ENCODE peak calls at places on chromosomes 13 and 19, in four cellular contexts. One of them, this sample, is unnamed.

GRCh38 chr13:75197803-75198202 is 284.2 kb downstream of the TBC1D4 start:
- DNase-seq in left ventricle myocardium inferior: no peak
- DNase-seq in GM10248: no peak
- DNase-seq in AG10803: no peak
- DNase-seq in this sample: no peak

GRCh38 chr13:102798653-102799543 is at the start of the genes BIVM and POGLUT2:
- DNase-seq in left ventricle myocardium inferior: peak
- DNase-seq in GM10248: peak
- DNase-seq in AG10803: peak
- DNase-seq in this sample: peak

GRCh38 chr19:33432408-33433170 is 59.1 kb downstream of the CEBPG start:
- DNase-seq in left ventricle myocardium inferior: no peak
- DNase-seq in GM10248: no peak
- DNase-seq in AG10803: no peak
- DNase-seq in this sample: peak

GRCh38 chr13:111312944-111313590 is 7.4 kb upstream of the TEX29 start:
- DNase-seq in left ventricle myocardium inferior: no peak
- DNase-seq in GM10248: no peak
- DNase-seq in AG10803: no peak
- DNase-seq in this sample: no peak

GRCh38 chr13:27079421-27079958 is 92.1 kb downstream of the USP12 start:
- DNase-seq in left ventricle myocardium inferior: no peak
- DNase-seq in GM10248: no peak
- DNase-seq in AG10803: peak
- DNase-seq in this sample: no peak

GRCh38 chr13:26412263-26412662 is 145.2 kb upstream of the WASF3 start:
- DNase-seq in left ventricle myocardium inferior: no peak
- DNase-seq in GM10248: no peak
- DNase-seq in AG10803: no peak
- DNase-seq in this sample: no peak

GRCh38 chr13:105735269-105735668 is 800.2 kb downstream of the EFNB2 start:
- DNase-seq in left ventricle myocardium inferior: no peak
- DNase-seq in GM10248: no peak
- DNase-seq in AG10803: no peak
- DNase-seq in this sample: no peak

GRCh38 chr19:42220751-42221097 is 612 bp downstream of the ZNF526 start:
- DNase-seq in left ventricle myocardium inferior: no peak
- DNase-seq in GM10248: no peak
- DNase-seq in AG10803: no peak
- DNase-seq in this sample: no peak

GRCh38 chr19:38670921-38671398 is 23.5 kb downstream of the ACTN4 start:
- DNase-seq in left ventricle myocardium inferior: no peak
- DNase-seq in GM10248: no peak
- DNase-seq in AG10803: peak
- DNase-seq in this sample: no peak

GRCh38 chr19:15265849-15266248 is 33.6 kb upstream of the EPHX3 start:
- DNase-seq in left ventricle myocardium inferior: peak
- DNase-seq in GM10248: no peak
- DNase-seq in AG10803: peak
- DNase-seq in this sample: no peak

GRCh38 chr19:45939792-45940514 is 25.4 kb upstream of the NANOS2 start:
- DNase-seq in left ventricle myocardium inferior: no peak
- DNase-seq in GM10248: no peak
- DNase-seq in AG10803: no peak
- DNase-seq in this sample: no peak

GRCh38 chr19:1270854-1271527 is 1.9 kb downstream of the CIRBP start:
- DNase-seq in left ventricle myocardium inferior: no peak
- DNase-seq in GM10248: no peak
- DNase-seq in AG10803: no peak
- DNase-seq in this sample: no peak

GRCh38 chr13:46721054-46721453 is 75.9 kb downstream of the ESD start:
- DNase-seq in left ventricle myocardium inferior: peak
- DNase-seq in GM10248: peak
- DNase-seq in AG10803: peak
- DNase-seq in this sample: no peak

GRCh38 chr19:45099465-45100201 is 6.7 kb downstream of the PPP1R37 start:
- DNase-seq in left ventricle myocardium inferior: no peak
- DNase-seq in GM10248: no peak
- DNase-seq in AG10803: no peak
- DNase-seq in this sample: no peak

GRCh38 chr19:3322199-3322978 is 44.0 kb upstream of the NFIC start:
- DNase-seq in left ventricle myocardium inferior: no peak
- DNase-seq in GM10248: no peak
- DNase-seq in AG10803: no peak
- DNase-seq in this sample: no peak

GRCh38 chr13:80716610-80717081 is 375.7 kb upstream of the SPRY2 start:
- DNase-seq in left ventricle myocardium inferior: no peak
- DNase-seq in GM10248: no peak
- DNase-seq in AG10803: no peak
- DNase-seq in this sample: no peak

GRCh38 chr19:30214651-30215051 is 157.5 kb upstream of the ZNF536 start:
- DNase-seq in left ventricle myocardium inferior: no peak
- DNase-seq in GM10248: no peak
- DNase-seq in AG10803: peak
- DNase-seq in this sample: no peak

DNA sequence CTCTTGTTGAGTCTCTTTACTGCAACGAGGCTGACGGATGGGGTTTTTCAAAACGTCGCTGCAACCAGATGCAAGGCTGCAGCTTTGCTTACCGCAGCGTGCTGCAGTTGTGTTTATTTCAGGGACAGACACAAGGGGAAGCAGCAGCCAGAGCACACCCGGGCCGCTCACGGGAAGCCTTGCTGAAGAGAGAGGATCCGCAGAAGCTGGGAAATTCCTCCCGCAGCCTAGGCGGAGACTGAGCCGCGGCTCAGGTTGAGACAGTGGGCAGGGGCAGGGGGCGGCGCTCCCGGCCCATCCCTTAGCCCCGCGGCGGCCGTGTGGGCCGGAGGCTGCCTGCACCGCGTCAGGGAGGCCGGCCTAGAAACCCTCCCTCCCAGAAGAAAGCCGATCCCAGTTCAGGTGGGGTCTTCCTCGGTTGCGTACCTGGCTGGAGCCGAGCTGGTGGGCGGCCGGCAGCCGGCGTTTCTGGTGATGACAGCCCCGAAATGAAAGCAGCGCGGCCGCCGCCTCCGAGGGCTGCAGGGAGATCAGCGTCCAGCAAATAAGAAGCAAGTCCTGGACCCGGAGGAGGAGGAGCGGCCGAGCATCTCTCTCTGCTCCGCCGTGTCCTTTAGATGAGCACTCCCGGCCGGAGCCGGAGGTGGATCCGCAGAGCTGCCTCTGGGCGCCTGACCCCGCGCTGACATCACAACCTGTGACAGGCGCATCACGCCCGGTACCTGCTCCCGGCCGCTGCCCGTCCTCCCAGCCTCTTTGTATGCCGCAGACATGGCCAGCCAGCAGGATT is at the start of gene FRY:
- DNase-seq in left ventricle myocardium inferior: peak
- DNase-seq in GM10248: peak
- DNase-seq in AG10803: peak
- DNase-seq in this sample: peak
- TF ChIP-seq CTCF in left ventricle myocardium inferior: peak
- TF ChIP-seq CTCF in GM10248: no peak
- TF ChIP-seq CTCF in AG10803: peak
- TF ChIP-seq CTCF in this sample: peak

GRCh38 chr19:19849056-19849455 is 16.6 kb upstream of the ZNF253 start:
- DNase-seq in left ventricle myocardium inferior: no peak
- DNase-seq in GM10248: no peak
- DNase-seq in AG10803: no peak
- DNase-seq in this sample: no peak
- TF ChIP-seq CTCF in left ventricle myocardium inferior: no peak
- TF ChIP-seq CTCF in GM10248: no peak
- TF ChIP-seq CTCF in AG10803: no peak
- TF ChIP-seq CTCF in this sample: no peak

GRCh38 chr19:16627194-16627927 is 643 bp downstream of the MED26 start:
- DNase-seq in left ventricle myocardium inferior: no peak
- DNase-seq in GM10248: no peak
- DNase-seq in AG10803: peak
- DNase-seq in this sample: peak
- TF ChIP-seq CTCF in left ventricle myocardium inferior: no peak
- TF ChIP-seq CTCF in GM10248: no peak
- TF ChIP-seq CTCF in AG10803: no peak
- TF ChIP-seq CTCF in this sample: no peak

GRCh38 chr13:94968040-94968756 is 255.9 kb upstream of the SOX21 start:
- DNase-seq in left ventricle myocardium inferior: no peak
- DNase-seq in GM10248: peak
- DNase-seq in AG10803: no peak
- DNase-seq in this sample: no peak
- TF ChIP-seq CTCF in left ventricle myocardium inferior: no peak
- TF ChIP-seq CTCF in GM10248: no peak
- TF ChIP-seq CTCF in AG10803: no peak
- TF ChIP-seq CTCF in this sample: no peak